ENCODE peak calls at places on chromosome 11, in four cellular contexts. X is GM23338, Q is GM12878, N is K562. R is an unnamed sample.
A peak's percentile ranks its signal among the peaks of the same experiment; 100 is the strongest.

GRCh38 chr11:120974466-120974865 is 49.4 kb upstream of the TBCEL start:
- DNase-seq in Q (no peak), N (no peak), X (no peak), R (no peak)

GRCh38 chr11:85096939-85097338 is 530.2 kb downstream of the DLG2 start:
- DNase-seq in N (no peak), X (no peak), Q (no peak), R (no peak)

GRCh38 chr11:57214087-57214395 is 23.0 kb downstream of the APLNR start:
- DNase-seq in Q (no peak), N (no peak), X (no peak), R (no peak)

GRCh38 chr11:96021901-96022650 is 98.2 kb upstream of the MTMR2 start:
- DNase-seq in X (no peak), N (no peak), Q (no peak), R (no peak)

GRCh38 chr11:134228625-134229024 is 4.2 kb downstream of the VPS26B start:
- DNase-seq in N (no peak), X (no peak), Q (peak; percentile 83), R (no peak)

GRCh38 chr11:6431861-6432260 is 8.9 kb downstream of the HPX start:
- DNase-seq in N (no peak), X (no peak), Q (no peak), R (no peak)

GRCh38 chr11:57641426-57641825 is 8.3 kb downstream of the YPEL4 start:
- DNase-seq in Q (no peak), X (peak; percentile 71), N (peak; percentile 62), R (peak; percentile 47)

GRCh38 chr11:121563003-121563402 is 110.2 kb upstream of the SORL1-AS1 start:
- DNase-seq in X (no peak), N (no peak), Q (no peak), R (no peak)

GRCh38 chr11:70470127-70470526 is 71.8 kb downstream of the CTTN start:
- DNase-seq in Q (peak; percentile 61), X (no peak), N (no peak), R (no peak)

GRCh38 chr11:62553839-62554361 is 7.3 kb upstream of the AHNAK start:
- DNase-seq in X (no peak), Q (no peak), N (no peak), R (no peak)
- TF ChIP-seq JUNB in X (no peak), Q (no peak), N (no peak), R (no peak)

DNA sequence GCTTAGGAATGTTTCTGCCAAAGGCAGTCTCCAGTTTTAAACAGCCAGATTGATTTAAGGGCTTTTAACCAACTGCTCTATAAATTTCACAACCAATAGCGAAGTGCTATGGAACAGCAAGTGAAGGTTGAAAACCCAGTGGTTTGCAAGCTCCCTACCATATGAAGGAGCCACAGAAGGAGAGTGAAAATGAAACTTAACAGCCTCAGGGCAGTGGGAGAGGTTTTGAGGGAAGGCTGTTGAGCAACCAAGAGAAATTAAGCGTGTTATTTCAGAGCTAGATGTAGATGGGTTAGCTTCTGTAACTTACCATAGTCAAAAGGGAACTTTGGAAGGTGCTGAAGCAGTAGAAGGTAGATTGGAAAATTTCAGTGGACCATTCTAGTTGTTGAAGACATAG is 295.7 kb upstream of the ANO5 start:
- DNase-seq in N (no peak), X (no peak), Q (no peak), R (no peak)
- H3K27me3 ChIP-seq in N (no peaks in the 10 kb centered on the region), X (no peaks in the 10 kb centered on the region), Q (no peaks in the 10 kb centered on the region), R (no peaks in the 10 kb centered on the region)

GRCh38 chr11:87265132-87265531 is 227.4 kb downstream of the TMEM135 start:
- DNase-seq in Q (no peak), N (no peak), X (no peak), R (no peak)
- TF ChIP-seq JUNB in Q (no peak), N (no peak), X (no peak), R (no peak)

GRCh38 chr11:41795004-41795403 is 335.6 kb upstream of the LRRC4C start:
- DNase-seq in N (no peak), Q (no peak), X (no peak), R (no peak)

DNA sequence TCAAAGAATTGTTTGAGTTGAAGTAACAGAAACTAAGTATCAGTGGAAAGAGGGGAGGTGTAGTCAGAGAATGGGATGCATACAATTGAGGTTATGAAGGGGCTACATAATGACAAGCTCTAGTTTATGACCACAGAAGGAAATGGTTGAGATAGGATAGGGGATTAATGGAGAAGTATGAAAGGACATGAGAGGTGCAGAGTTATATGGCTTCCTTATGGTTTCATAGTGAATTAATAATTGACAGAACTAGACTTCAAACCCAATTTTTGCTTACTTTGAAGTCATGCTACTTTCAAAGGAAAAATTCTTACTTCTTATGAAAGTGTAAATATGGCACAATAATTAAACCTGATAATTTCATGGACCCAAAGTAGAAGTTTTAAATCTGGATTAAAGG is 340.3 kb upstream of the LRRC4C start:
- DNase-seq in N (no peak), Q (no peak), X (no peak), R (no peak)
- H3K27me3 ChIP-seq in N (no peaks in the 10 kb centered on the region), Q (no peaks in the 10 kb centered on the region), X (no peaks in the 10 kb centered on the region), R (no peaks in the 10 kb centered on the region)

DNA sequence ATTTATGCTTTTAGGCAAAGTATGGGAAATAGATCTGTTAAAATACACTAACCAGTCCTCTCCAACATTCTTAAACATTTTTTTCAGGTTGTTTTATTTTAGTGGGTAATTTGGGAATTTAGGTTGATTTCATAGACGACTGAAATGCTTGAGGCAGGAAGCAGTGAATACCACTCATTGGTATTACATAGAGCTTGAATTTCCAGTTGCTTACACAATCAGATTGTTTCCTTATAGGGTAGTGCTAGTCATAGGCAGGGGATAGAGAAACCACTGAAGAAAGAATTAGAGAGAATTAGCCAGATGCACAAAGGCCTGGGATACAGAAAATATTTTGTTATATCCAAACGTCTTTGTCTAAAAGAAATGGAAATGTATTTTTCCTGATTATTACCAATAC is 23.9 kb upstream of the LYVE1 start:
- DNase-seq in X (no peak), N (no peak), Q (no peak), R (no peak)
- TF ChIP-seq JUNB in X (no peak), N (no peak), Q (no peak), R (no peak)

GRCh38 chr11:117794772-117795629 is 2.0 kb downstream of the DSCAML1 start:
- DNase-seq in N (no peak), X (peak; percentile 32), Q (no peak), R (no peak)

GRCh38 chr11:117803896-117804295 is 6.9 kb upstream of the DSCAML1 start:
- DNase-seq in Q (no peak), N (no peak), X (no peak), R (no peak)

GRCh38 chr11:117796456-117797428 is at the start of gene DSCAML1:
- DNase-seq in N (peak; percentile 19), X (peak; percentile 70), Q (no peak), R (no peak)

GRCh38 chr11:117795726-117796455 is 1.1 kb downstream of the DSCAML1 start:
- DNase-seq in N (no peak), X (peak; percentile 72), Q (no peak), R (no peak)

GRCh38 chr11:117799634-117800033 is 2.6 kb upstream of the DSCAML1 start:
- DNase-seq in X (no peak), N (no peak), Q (no peak), R (no peak)
- H3K27me3 ChIP-seq in X (peaks cover 53% of the 10 kb centered on the region), N (peaks cover 71% of the 10 kb centered on the region), Q (peaks cover 7% of the 10 kb centered on the region), R (peaks cover 31% of the 10 kb centered on the region)

DNA sequence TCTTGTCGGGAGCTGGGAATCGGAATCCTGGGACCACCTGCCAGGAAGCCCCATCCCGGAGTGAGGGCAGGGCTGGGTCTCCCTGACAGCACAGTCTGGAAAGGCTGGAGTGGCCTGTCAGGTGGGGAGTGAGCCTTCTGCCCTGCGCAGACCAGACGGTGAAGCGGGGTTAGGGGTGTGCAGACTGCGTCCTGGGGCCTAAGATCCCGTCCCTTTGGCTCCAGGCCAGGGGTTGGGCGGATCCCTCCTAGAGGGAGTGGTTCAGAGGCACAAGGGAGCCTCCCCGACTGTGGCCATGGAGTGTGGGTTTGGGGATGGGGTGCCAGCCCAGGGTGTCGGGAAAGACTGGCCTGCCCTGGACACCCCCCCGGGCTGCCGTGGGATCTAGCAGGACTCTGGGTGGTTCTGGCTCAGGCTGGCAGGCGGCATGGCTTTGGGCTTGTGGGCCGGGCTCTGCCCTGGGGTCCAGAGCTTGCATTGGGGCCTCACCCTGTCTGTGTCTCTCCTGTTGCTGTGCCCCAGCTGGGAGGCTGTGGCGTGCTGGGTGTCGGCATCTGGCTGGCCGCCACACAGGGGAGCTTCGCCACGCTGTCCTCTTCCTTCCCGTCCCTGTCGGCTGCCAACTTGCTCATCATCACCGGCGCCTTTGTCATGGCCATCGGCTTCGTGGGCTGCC is 19.5 kb downstream of the TSPAN4 start:
- DNase-seq in Q (no peak), N (peak; percentile 85), X (peak; percentile 67), R (no peak)
- TF ChIP-seq JUNB in Q (no peak), N (no peak), X (no peak), R (no peak)

GRCh38 chr11:129740125-129740719 is 75.4 kb upstream of the TMEM45B start:
- DNase-seq in X (no peak), N (no peak), Q (no peak), R (no peak)
- H3K27me3 ChIP-seq in X (no peaks in the 10 kb centered on the region), N (peaks cover 31% of the 10 kb centered on the region), Q (no peaks in the 10 kb centered on the region), R (peaks cover 27% of the 10 kb centered on the region)

GRCh38 chr11:130050272-130050671 is 19.4 kb upstream of the APLP2 start:
- DNase-seq in N (no peak), X (no peak), Q (no peak), R (no peak)
- TF ChIP-seq JUNB in N (no peak), X (no peak), Q (no peak), R (no peak)

R was measured in HepG2.